ENCODE peak calls at places on chromosomes 13 and 19, in four cellular contexts. W is HepG2, Q is sigmoid colon, C is foreskin keratinocyte. M is an unnamed sample.

GRCh38 chr13:97067342-97067895 is 73.1 kb upstream of the OXGR1 start:
- DNase-seq in W (no peak), C (no peak), Q (no peak), M (no peak)

GRCh38 chr19:11530432-11530831 is 1.5 kb upstream of the ECSIT start:
- DNase-seq in W (peak; percentile 95), C (peak; percentile 48), Q (peak; percentile 91), M (peak; percentile 23)

GRCh38 chr13:40992678-40993077 is 26.4 kb downstream of the ELF1 start:
- DNase-seq in W (no peak), Q (no peak), C (no peak), M (no peak)

GRCh38 chr19:37007587-37008220 is 70.5 kb upstream of the ZNF420 start:
- DNase-seq in W (no peak), Q (peak; percentile 70), C (no peak), M (no peak)

GRCh38 chr13:111251646-111252448 is 68.6 kb upstream of the TEX29 start:
- DNase-seq in Q (no peak), C (no peak), W (no peak), M (no peak)

GRCh38 chr19:55305491-55305890 is 19.6 kb downstream of the TMEM150B start:
- DNase-seq in W (no peak), Q (no peak), C (no peak), M (peak; percentile 37)

GRCh38 chr19:22945560-22945959 is 57.4 kb downstream of the ZNF728 start:
- DNase-seq in W (no peak), Q (no peak), C (no peak), M (no peak)

GRCh38 chr19:31232220-31232619 is 117.0 kb downstream of the TSHZ3 start:
- DNase-seq in W (no peak), Q (no peak), C (no peak), M (no peak)

GRCh38 chr13:24632382-24633121 is 47.7 kb upstream of the ATP12A start:
- DNase-seq in C (no peak), Q (no peak), W (no peak), M (no peak)

GRCh38 chr13:43046259-43046658 is 22.9 kb downstream of the DNAJC15 start:
- DNase-seq in W (no peak), Q (no peak), C (no peak), M (no peak)
- H3K4me1 ChIP-seq in W (peaks cover 46% of the 10 kb centered on the region), Q (no peaks in the 10 kb centered on the region), C (peaks cover 15% of the 10 kb centered on the region), M (peaks cover 50% of the 10 kb centered on the region)

DNA sequence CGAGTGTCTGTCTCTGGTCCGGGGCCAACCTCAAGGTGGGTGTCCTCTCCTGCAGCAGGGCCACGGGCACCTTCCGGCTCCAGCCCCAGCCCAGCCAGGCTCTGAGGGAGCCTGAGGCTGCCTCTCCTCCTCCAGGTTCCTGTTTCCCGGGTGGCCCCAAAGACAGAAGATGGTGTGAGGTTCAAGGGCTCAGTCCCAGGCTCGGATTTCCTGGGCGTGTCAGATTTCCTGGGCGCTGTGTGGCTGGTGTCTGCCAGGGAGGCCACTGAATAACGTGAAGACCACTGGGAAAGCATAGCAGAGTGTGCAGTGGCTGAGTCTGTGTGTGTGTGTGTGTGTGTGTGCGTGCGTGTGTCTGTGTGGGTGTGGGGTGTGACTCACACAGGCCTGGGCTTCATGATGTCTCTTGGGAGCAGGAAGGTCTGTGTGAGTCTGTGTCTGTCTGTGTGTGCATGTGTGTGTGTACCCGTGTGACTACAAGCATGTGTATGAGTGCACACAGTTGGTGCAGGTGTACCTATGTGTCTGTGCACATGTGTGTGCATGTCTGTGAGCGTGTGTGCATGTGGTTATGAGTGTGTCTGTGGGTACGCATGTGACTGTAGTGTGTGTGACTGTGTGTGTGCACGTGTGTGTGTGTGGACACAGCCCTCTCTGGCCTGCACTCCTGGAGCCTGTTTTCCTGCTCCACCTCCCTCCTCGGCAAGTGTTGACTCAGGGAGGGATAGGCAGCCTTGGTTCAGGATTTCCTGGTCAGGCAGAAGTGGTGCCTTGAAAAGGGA is 28.3 kb downstream of the CEBPA start:
- DNase-seq in W (peak; percentile 56), Q (no peak), C (peak; percentile 82), M (no peak)
- H3K27ac ChIP-seq in W (peak overlapping the region; percentile 94), Q (no peak overlapping the region), C (no peak overlapping the region), M (no peak overlapping the region)

DNA sequence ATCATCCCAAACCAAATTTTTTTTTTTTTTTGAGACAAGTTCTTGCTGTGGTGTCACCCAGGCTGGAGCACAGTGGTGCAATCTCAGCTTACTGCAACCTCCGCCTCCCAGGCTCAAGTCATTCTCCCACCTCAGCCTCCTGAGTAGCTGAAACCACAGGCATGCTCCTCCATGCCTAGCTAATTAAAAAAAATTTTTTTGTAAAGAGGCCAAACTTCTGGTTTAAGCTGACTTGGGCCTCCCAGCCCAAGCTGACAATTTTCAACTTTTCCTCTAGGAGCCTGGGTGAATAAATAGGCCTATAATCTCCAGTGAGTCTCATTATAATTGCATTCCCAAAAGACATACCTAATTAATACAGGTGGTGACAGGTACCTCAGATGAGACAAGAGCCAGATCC is 22.1 kb upstream of the OLFM2 start:
- DNase-seq in C (peak; percentile 34), W (no peak), Q (no peak), M (no peak)
- TF ChIP-seq CTCF in C (no peak), W (no peak), Q (no peak), M (no peak)

DNA sequence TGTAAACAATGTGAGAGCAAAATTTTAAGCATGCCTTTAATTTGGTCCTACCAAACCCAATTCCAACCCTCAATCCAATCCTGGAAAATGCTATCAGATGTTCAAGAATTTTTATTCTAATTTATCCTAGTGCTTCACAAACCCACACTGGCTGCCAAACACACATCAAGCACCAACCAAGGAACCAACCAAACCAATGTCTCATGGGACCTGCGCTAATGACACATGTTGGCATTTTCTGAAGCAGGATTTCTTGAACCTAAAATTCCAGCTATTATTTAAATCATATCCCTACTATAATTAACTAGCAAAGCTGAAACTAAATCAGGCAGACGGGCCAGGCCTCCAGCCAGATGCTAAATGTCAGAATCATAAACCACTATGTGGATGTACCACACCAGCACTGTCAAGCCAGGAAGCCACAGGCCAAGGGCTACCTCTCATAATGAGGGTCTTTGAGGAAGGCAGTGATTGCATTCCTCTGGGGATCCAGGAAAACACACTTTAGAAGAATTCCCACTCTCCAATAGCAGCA is 5.8 kb downstream of the LATS2 start:
- DNase-seq in Q (no peak), W (no peak), C (no peak), M (no peak)
- H3K4me1 ChIP-seq in Q (no peaks in the 10 kb centered on the region), W (peaks cover 80% of the 10 kb centered on the region), C (peaks cover 7% of the 10 kb centered on the region), M (peaks cover 30% of the 10 kb centered on the region)

M was measured in tibial nerve.